ENCODE peak calls at places on chromosomes 6 and 20, in seven cellular contexts. H is foreskin keratinocyte, T is heart left ventricle, N is osteoblast, M is breast epithelium, O is WERI-Rb-1, R is endothelial cell of umbilical vein. V is an unnamed sample.

GRCh38 chr6:169800668-169801395 is 49.4 kb downstream of the ERMARD start:
- DNase-seq in T (no peak), N (peak), O (no peak), M (no peak), H (peak), R (no peak), V (no peak)

GRCh38 chr20:52031574-52032303 is 159.8 kb downstream of the ZFP64 start:
- DNase-seq in T (no peak), R (peak), M (no peak), N (peak), H (no peak), O (no peak), V (no peak)

GRCh38 chr20:57450419-57450818 is 59.2 kb downstream of the RBM38 start:
- DNase-seq in T (peak), H (no peak), M (no peak), O (no peak), N (peak), R (no peak), V (no peak)

GRCh38 chr6:2738373-2738979 is 12.2 kb downstream of the MYLK4 start:
- DNase-seq in T (peak), M (no peak), H (peak), R (peak), N (peak), O (peak), V (peak)

GRCh38 chr6:162736933-162737332 is 9.2 kb downstream of the PACRG start:
- DNase-seq in M (no peak), H (no peak), O (peak), T (no peak), R (no peak), N (no peak), V (no peak)

GRCh38 chr20:48638546-48638945 is 189.3 kb downstream of the PREX1 start:
- DNase-seq in H (no peak), N (peak), O (no peak), R (peak), M (no peak), T (no peak), V (no peak)

GRCh38 chr6:30790734-30791383 is 46.5 kb upstream of the IER3 start:
- DNase-seq in M (no peak), N (no peak), O (no peak), H (no peak), R (no peak), T (no peak), V (no peak)

GRCh38 chr6:101762851-101763250 is 369.3 kb downstream of the GRIK2 start:
- DNase-seq in H (peak), O (no peak), M (no peak), N (no peak), R (no peak), T (no peak), V (no peak)

GRCh38 chr20:34948030-34948429 is 7.6 kb downstream of the GSS start:
- DNase-seq in R (no peak), O (no peak), H (peak), N (peak), T (no peak), M (no peak), V (no peak)

GRCh38 chr6:156974897-156975296 is 197.7 kb downstream of the ARID1B start:
- DNase-seq in N (no peak), O (no peak), H (no peak), M (no peak), R (no peak), T (no peak), V (no peak)

GRCh38 chr6:25882066-25882496 is 8.0 kb upstream of the SLC17A3 start:
- DNase-seq in H (no peak), O (no peak), M (no peak), N (peak), R (peak), T (no peak), V (peak)

GRCh38 chr6:139699335-139699734 is 324.9 kb upstream of the CITED2 start:
- DNase-seq in M (no peak), T (no peak), H (peak), O (no peak), N (peak), R (no peak), V (no peak)

GRCh38 chr20:23404196-23404595 is 17.1 kb downstream of the NAPB start:
- DNase-seq in N (no peak), T (no peak), M (no peak), H (peak), O (no peak), R (no peak), V (no peak)

GRCh38 chr6:158204616-158205015 is 36.5 kb downstream of the GTF2H5 start:
- DNase-seq in M (no peak), N (no peak), T (no peak), H (no peak), O (no peak), R (no peak), V (no peak)

GRCh38 chr6:134585529-134585873 is 267.6 kb upstream of the SGK1 start:
- DNase-seq in R (no peak), T (no peak), H (no peak), N (no peak), M (no peak), O (no peak), V (no peak)

GRCh38 chr6:122838060-122838780 is 49.2 kb downstream of the SMPDL3A start:
- DNase-seq in N (no peak), O (no peak), H (no peak), R (peak), T (no peak), M (no peak), V (no peak)

GRCh38 chr6:151292974-151293373 is 53.2 kb downstream of the AKAP12 start:
- DNase-seq in T (no peak), N (no peak), R (no peak), M (no peak), H (no peak), O (no peak), V (no peak)

GRCh38 chr6:16320533-16321340 is 82.3 kb downstream of the GMPR start:
- DNase-seq in O (peak), T (no peak), M (no peak), N (peak), H (peak), R (peak), V (no peak)

GRCh38 chr20:47805951-47806350 is 20.7 kb upstream of the SULF2 start:
- DNase-seq in R (no peak), O (no peak), H (no peak), N (no peak), M (no peak), T (no peak), V (no peak)

GRCh38 chr6:92756912-92757311 is 662.4 kb downstream of the EPHA7 start:
- DNase-seq in R (no peak), M (no peak), O (no peak), T (no peak), H (peak), N (no peak), V (no peak)
- H3K27ac ChIP-seq in R (no peak), M (no peak), O (no peak), T (no peak), H (no peak), N (no peak), V (no peak)

DNA sequence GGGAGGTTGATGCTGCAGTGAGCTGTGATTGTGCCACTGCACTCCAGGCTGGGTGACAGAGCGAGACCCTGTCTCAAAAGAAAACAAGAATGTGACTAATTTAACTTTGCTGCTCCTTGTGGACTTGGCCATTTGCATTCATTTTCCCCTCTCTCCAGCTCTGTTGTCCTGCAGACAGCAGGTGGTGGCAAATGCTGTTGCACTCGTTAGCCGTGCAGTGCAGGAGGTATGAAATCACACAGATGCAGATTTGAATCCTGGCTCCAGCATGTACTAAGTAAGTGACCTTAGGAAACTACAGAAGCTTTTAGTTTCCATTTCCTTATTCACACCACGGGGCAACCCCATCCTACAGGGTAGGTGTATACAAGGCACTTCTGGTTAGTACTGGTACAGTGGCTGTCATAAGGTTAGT is 9.6 kb upstream of the BEND3 start:
- DNase-seq in O (peak), R (no peak), N (no peak), H (no peak), M (no peak), T (no peak), V (no peak)
- TF ChIP-seq CTCF in O (no peak), R (no peak), N (no peak), H (no peak), M (no peak), T (no peak), V (no peak)

DNA sequence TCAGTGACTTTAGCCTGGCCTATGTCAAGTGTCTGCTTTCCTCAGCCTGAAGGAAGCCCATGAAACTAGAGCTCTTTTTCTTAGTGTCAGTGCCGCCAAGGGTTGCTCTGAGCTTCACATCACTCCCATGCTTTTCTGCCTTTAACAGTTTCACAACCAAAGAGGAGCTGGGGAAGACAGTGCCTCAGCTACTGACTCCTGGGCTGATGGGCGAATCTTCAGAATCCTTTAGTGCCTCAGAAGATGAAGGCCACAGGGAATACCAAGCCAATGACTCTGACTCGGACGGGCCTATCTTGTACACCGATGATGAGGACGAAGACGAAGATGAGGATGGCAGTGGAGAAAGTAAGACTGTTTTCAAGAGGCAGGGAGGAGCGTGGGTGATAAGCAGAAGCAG is 71.0 kb upstream of the LTV1 start:
- DNase-seq in N (no peak), M (no peak), H (no peak), O (no peak), T (no peak), R (no peak), V (no peak)
- H3K27ac ChIP-seq in N (no peak), M (peak), H (no peak), O (no peak), T (peak), R (no peak), V (no peak)

DNA sequence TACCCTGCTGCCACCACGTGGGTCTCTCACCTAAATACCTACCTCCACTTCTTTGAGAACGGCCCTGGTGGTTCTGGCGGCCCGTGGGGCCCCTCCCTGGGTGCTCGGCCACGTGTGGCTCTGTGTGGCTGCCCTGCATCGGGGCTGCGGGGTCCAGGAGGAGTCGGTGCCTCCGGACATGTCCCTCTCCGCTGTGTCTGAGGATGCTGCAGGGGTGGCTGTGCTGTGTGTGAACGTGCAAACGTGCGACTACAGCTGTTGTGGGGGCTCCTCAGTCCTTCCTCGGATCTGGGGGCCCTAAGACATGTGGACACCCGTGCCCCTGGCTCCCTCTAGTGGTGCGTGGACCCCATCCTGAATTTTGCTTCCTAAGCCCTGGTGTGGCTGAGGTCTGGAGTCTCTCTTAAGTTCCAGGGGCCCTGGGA is 691.8 kb downstream of the QKI start:
- DNase-seq in N (no peak), H (no peak), M (no peak), T (peak), R (peak), O (peak), V (no peak)
- TF ChIP-seq CTCF in N (peak), H (peak), M (no peak), T (peak), R (peak), O (peak), V (no peak)

DNA sequence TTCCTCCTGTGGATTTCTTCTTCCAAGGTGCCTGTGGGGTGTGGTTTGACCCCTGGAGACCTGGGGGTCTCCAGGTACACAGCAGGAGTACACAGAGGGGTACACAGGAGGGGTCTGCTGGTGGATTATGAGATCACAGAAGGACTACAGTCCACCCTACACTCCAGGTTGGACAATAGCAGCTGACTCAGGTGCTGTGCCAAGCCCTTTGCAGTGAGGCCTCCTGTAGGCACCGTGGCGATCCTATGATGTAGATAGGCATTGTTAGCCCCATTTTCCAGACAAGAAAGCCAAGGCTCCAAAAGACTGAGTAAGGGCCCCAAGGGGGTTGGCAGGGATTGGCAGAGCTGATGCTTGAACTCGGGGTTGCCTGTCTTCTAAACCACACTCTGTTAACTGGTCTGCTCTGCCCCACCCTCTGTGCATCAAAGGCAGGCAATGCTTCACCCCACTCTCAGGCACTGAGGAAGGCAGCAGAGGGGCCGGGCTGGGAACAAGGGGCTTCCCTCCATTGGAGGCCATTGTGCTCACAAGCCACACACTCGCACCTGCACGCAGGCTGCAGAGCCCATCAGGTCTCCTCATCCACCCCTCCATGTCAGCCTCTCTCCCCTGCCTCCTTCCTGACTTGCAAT is 77.5 kb upstream of the SIRPA start:
- DNase-seq in H (no peak), T (no peak), M (peak), N (no peak), O (no peak), R (no peak), V (no peak)
- H3K27ac ChIP-seq in H (no peak), T (peak), M (peak), N (peak), O (no peak), R (no peak), V (no peak)

V was measured in CD4-positive, alpha-beta T cell.